ENCODE peak calls at places on chromosomes 16 and 17, in five cellular contexts. One of them, this sample, is unnamed.
A peak's percentile ranks its signal among the peaks of the same experiment; 100 is the strongest.

GRCh38 chr16:22284637-22285515 is 12.3 kb upstream of the POLR3E start:
- DNase-seq in AG04450: peak; percentile 33
- DNase-seq in CD8-positive, alpha-beta memory T cell: no peak
- DNase-seq in transverse colon: no peak
- DNase-seq in CD4-positive, alpha-beta memory T cell: no peak
- DNase-seq in this sample: no peak

GRCh38 chr16:54342966-54343365 is 56.4 kb upstream of the IRX3 start:
- DNase-seq in transverse colon: no peak
- DNase-seq in AG04450: no peak
- DNase-seq in CD8-positive, alpha-beta memory T cell: no peak
- DNase-seq in CD4-positive, alpha-beta memory T cell: no peak
- DNase-seq in this sample: no peak

GRCh38 chr16:3256146-3256875 is at the start of gene MEFV:
- DNase-seq in transverse colon: peak; percentile 9
- DNase-seq in CD4-positive, alpha-beta memory T cell: no peak
- DNase-seq in AG04450: no peak
- DNase-seq in CD8-positive, alpha-beta memory T cell: no peak
- DNase-seq in this sample: no peak

GRCh38 chr17:51214920-51215319 is 44.9 kb downstream of the MBTD1 start:
- DNase-seq in AG04450: no peak
- DNase-seq in CD4-positive, alpha-beta memory T cell: no peak
- DNase-seq in transverse colon: no peak
- DNase-seq in CD8-positive, alpha-beta memory T cell: no peak
- DNase-seq in this sample: no peak

GRCh38 chr17:48037036-48037881 is at the start of gene COPZ2:
- DNase-seq in AG04450: no peak
- DNase-seq in transverse colon: peak; percentile 69
- DNase-seq in CD4-positive, alpha-beta memory T cell: peak; percentile 65
- DNase-seq in CD8-positive, alpha-beta memory T cell: peak; percentile 78
- DNase-seq in this sample: peak; percentile 73

GRCh38 chr16:24520983-24521382 is 18.4 kb upstream of the RBBP6 start:
- DNase-seq in AG04450: no peak
- DNase-seq in transverse colon: no peak
- DNase-seq in CD8-positive, alpha-beta memory T cell: no peak
- DNase-seq in CD4-positive, alpha-beta memory T cell: no peak
- DNase-seq in this sample: no peak

GRCh38 chr17:50631908-50632571 is 2.6 kb upstream of the ABCC3 start:
- DNase-seq in CD4-positive, alpha-beta memory T cell: no peak
- DNase-seq in CD8-positive, alpha-beta memory T cell: no peak
- DNase-seq in AG04450: no peak
- DNase-seq in transverse colon: no peak
- DNase-seq in this sample: no peak

GRCh38 chr16:57483725-57484514 is 2.4 kb downstream of the DOK4 start:
- DNase-seq in AG04450: no peak
- DNase-seq in CD8-positive, alpha-beta memory T cell: no peak
- DNase-seq in transverse colon: no peak
- DNase-seq in CD4-positive, alpha-beta memory T cell: no peak
- DNase-seq in this sample: no peak

GRCh38 chr17:2395258-2396170 is 5.3 kb downstream of the MNT start:
- DNase-seq in CD8-positive, alpha-beta memory T cell: peak; percentile 34
- DNase-seq in CD4-positive, alpha-beta memory T cell: no peak
- DNase-seq in AG04450: no peak
- DNase-seq in transverse colon: no peak
- DNase-seq in this sample: peak; percentile 61

GRCh38 chr17:48492401-48493298 is 38.2 kb downstream of the HOXB1 start:
- DNase-seq in transverse colon: peak; percentile 80
- DNase-seq in AG04450: no peak
- DNase-seq in CD8-positive, alpha-beta memory T cell: peak; percentile 78
- DNase-seq in CD4-positive, alpha-beta memory T cell: peak; percentile 58
- DNase-seq in this sample: peak; percentile 53

DNA sequence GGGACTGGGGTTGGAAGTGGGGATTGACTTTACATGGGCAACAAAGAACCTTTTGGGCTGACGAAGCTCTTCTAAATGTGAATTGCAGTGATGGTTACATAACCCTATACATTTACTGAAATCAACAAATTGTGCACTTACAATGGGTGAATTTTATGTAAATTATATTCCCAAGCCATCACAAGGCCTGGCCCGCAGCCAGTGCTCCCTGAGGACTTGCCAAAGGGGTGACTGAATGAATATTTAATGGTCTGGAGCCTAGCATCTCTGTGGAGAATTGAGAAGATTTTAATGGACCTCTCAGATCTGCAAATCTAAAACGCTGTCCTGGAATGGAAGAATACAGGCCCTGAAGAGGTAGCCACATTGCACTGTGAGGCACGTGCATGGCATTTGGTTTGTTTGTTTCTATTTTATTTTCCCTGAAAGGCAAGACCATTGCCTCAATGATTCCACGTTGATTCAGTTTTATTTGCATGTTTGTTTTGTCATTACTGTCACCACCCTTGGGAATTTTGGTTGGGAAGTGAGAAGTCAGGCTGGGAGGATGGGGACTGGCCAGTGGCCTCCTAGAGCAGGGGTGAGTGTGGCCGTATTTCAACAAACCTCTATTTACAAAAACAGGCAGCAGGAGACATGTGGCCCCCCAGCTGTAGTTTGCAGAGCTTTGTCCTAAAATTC is 40.3 kb upstream of the GCSH start:
- DNase-seq in transverse colon: no peak
- DNase-seq in CD4-positive, alpha-beta memory T cell: no peak
- DNase-seq in AG04450: no peak
- DNase-seq in CD8-positive, alpha-beta memory T cell: no peak
- DNase-seq in this sample: no peak
- H3K4me3 ChIP-seq in transverse colon: no peak overlapping the region
- H3K4me3 ChIP-seq in CD4-positive, alpha-beta memory T cell: no peak overlapping the region
- H3K4me3 ChIP-seq in AG04450: no peak overlapping the region
- H3K4me3 ChIP-seq in CD8-positive, alpha-beta memory T cell: no peak overlapping the region
- H3K4me3 ChIP-seq in this sample: no peak overlapping the region

GRCh38 chr16:85623997-85624601 is 11.0 kb downstream of the GSE1 start:
- DNase-seq in CD4-positive, alpha-beta memory T cell: no peak
- DNase-seq in transverse colon: no peak
- DNase-seq in AG04450: no peak
- DNase-seq in CD8-positive, alpha-beta memory T cell: no peak
- DNase-seq in this sample: no peak
- H3K4me3 ChIP-seq in CD4-positive, alpha-beta memory T cell: no peak overlapping the region
- H3K4me3 ChIP-seq in transverse colon: no peak overlapping the region
- H3K4me3 ChIP-seq in AG04450: no peak overlapping the region
- H3K4me3 ChIP-seq in CD8-positive, alpha-beta memory T cell: no peak overlapping the region
- H3K4me3 ChIP-seq in this sample: no peak overlapping the region

GRCh38 chr17:57622886-57623433 is 122.1 kb downstream of the CCDC182 start:
- DNase-seq in CD4-positive, alpha-beta memory T cell: no peak
- DNase-seq in AG04450: no peak
- DNase-seq in CD8-positive, alpha-beta memory T cell: no peak
- DNase-seq in transverse colon: no peak
- DNase-seq in this sample: no peak
- H3K4me3 ChIP-seq in CD4-positive, alpha-beta memory T cell: no peak overlapping the region
- H3K4me3 ChIP-seq in AG04450: no peak overlapping the region
- H3K4me3 ChIP-seq in CD8-positive, alpha-beta memory T cell: no peak overlapping the region
- H3K4me3 ChIP-seq in transverse colon: no peak overlapping the region
- H3K4me3 ChIP-seq in this sample: no peak overlapping the region

GRCh38 chr17:66834919-66835454 is at the start of gene CACNG5:
- DNase-seq in CD4-positive, alpha-beta memory T cell: no peak
- DNase-seq in CD8-positive, alpha-beta memory T cell: no peak
- DNase-seq in AG04450: no peak
- DNase-seq in transverse colon: no peak
- DNase-seq in this sample: peak; percentile 16
- H3K4me3 ChIP-seq in CD4-positive, alpha-beta memory T cell: no peak within 1 kb of the TSS
- H3K4me3 ChIP-seq in CD8-positive, alpha-beta memory T cell: no peak within 1 kb of the TSS
- H3K4me3 ChIP-seq in AG04450: no peak within 1 kb of the TSS
- H3K4me3 ChIP-seq in transverse colon: no peak within 1 kb of the TSS
- H3K4me3 ChIP-seq in this sample: peak within 1 kb of the TSS; percentile 43

DNA sequence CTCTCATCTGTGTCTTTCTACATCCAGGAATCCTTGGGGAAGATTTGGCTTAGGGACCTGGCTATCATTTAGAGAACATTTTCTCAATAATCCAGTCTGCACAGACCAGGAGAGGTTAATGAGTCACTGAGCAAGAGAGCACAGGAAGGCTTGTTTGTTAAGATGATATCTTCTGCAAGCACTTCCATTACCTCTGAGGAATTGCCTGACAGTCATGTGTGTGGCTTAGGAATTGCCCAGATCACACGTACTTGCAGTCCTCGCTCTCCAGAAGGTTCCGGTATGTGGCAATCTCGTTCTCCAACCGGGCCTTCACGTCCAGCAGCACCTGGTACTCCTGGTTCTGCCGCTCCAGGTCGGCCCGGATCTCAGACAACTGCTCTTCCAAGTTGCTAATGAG is 3.3 kb downstream of the KRT37 start:
- DNase-seq in AG04450: no peak
- DNase-seq in CD4-positive, alpha-beta memory T cell: no peak
- DNase-seq in transverse colon: no peak
- DNase-seq in CD8-positive, alpha-beta memory T cell: no peak
- DNase-seq in this sample: peak; percentile 40
- H3K4me3 ChIP-seq in AG04450: no peak overlapping the region
- H3K4me3 ChIP-seq in CD4-positive, alpha-beta memory T cell: no peak overlapping the region
- H3K4me3 ChIP-seq in transverse colon: no peak overlapping the region
- H3K4me3 ChIP-seq in CD8-positive, alpha-beta memory T cell: no peak overlapping the region
- H3K4me3 ChIP-seq in this sample: no peak overlapping the region

GRCh38 chr16:19168173-19169080 is at the start of gene SYT17:
- DNase-seq in CD4-positive, alpha-beta memory T cell: no peak
- DNase-seq in transverse colon: peak; percentile 64
- DNase-seq in CD8-positive, alpha-beta memory T cell: no peak
- DNase-seq in AG04450: no peak
- DNase-seq in this sample: no peak
- H3K4me3 ChIP-seq in CD4-positive, alpha-beta memory T cell: no peak within 1 kb of the TSS
- H3K4me3 ChIP-seq in transverse colon: peak within 1 kb of the TSS; percentile 56
- H3K4me3 ChIP-seq in CD8-positive, alpha-beta memory T cell: no peak within 1 kb of the TSS
- H3K4me3 ChIP-seq in AG04450: peak within 1 kb of the TSS; percentile 42
- H3K4me3 ChIP-seq in this sample: peak within 1 kb of the TSS; percentile 63